ENCODE peak calls at places on chromosomes 16 and 17, in seven cellular contexts. G, N, Z, V, T, C and D are unnamed samples.

GRCh38 chr16:25403852-25404251 is 146.2 kb upstream of the ZKSCAN2 start:
- DNase-seq in G (no peak), N (no peak), Z (no peak), V (no peak), T (no peak), C (no peak), D (no peak)

GRCh38 chr17:17849147-17849820 is 12.5 kb upstream of the SREBF1 start:
- DNase-seq in G (no peak), N (peak), Z (peak), V (peak), T (no peak), C (peak), D (no peak)

GRCh38 chr17:74202879-74203432 is 522 bp upstream of the RPL38 start:
- DNase-seq in G (no peak), N (no peak), Z (no peak), V (no peak), T (no peak), C (no peak), D (no peak)

GRCh38 chr17:47945080-47945479 is 3.7 kb downstream of the PNPO start:
- DNase-seq in G (no peak), N (no peak), Z (no peak), V (no peak), T (no peak), C (no peak), D (no peak)

GRCh38 chr17:65402513-65403086 is 158.8 kb downstream of the AXIN2 start:
- DNase-seq in G (no peak), N (no peak), Z (no peak), V (no peak), T (no peak), C (no peak), D (no peak)

GRCh38 chr17:55089955-55090573 is 121.5 kb downstream of the STXBP4 start:
- DNase-seq in G (no peak), N (peak), Z (no peak), V (peak), T (no peak), C (no peak), D (no peak)

GRCh38 chr16:89615596-89616090 is 2.2 kb downstream of the DPEP1 start:
- DNase-seq in G (peak), N (peak), Z (no peak), V (no peak), T (peak), C (no peak), D (no peak)

GRCh38 chr16:24609740-24610420 is 70.5 kb downstream of the RBBP6 start:
- DNase-seq in G (peak), N (no peak), Z (no peak), V (no peak), T (peak), C (peak), D (no peak)

GRCh38 chr16:17590711-17591654 is 120.2 kb upstream of the XYLT1 start:
- DNase-seq in G (no peak), N (peak), Z (no peak), V (peak), T (no peak), C (no peak), D (no peak)

GRCh38 chr17:600576-601301 is 113.9 kb downstream of the VPS53 start:
- DNase-seq in G (no peak), N (no peak), Z (no peak), V (no peak), T (no peak), C (no peak), D (no peak)

GRCh38 chr17:64183815-64184397 is 54.0 kb upstream of the ERN1 start:
- DNase-seq in G (no peak), N (no peak), Z (peak), V (no peak), T (no peak), C (no peak), D (peak)

GRCh38 chr17:50199211-50199633 is 2.2 kb downstream of the COL1A1 start:
- DNase-seq in G (no peak), N (no peak), Z (no peak), V (no peak), T (no peak), C (no peak), D (no peak)

GRCh38 chr17:82086941-82087906 is 10.8 kb downstream of the FASN start:
- DNase-seq in G (no peak), N (no peak), Z (no peak), V (no peak), T (no peak), C (no peak), D (no peak)

GRCh38 chr17:32104158-32104557 is 38.1 kb upstream of the RHOT1 start:
- DNase-seq in G (no peak), N (no peak), Z (no peak), V (no peak), T (no peak), C (no peak), D (no peak)

GRCh38 chr17:4386406-4386805 is 19.9 kb upstream of the UBE2G1 start:
- DNase-seq in G (no peak), N (no peak), Z (no peak), V (no peak), T (no peak), C (no peak), D (no peak)

GRCh38 chr16:89410794-89411309 is 79.5 kb downstream of the ANKRD11 start:
- DNase-seq in G (no peak), N (no peak), Z (no peak), V (peak), T (no peak), C (no peak), D (no peak)

GRCh38 chr17:1398900-1399299 is 1.1 kb downstream of the YWHAE start:
- DNase-seq in G (no peak), N (peak), Z (no peak), V (peak), T (no peak), C (no peak), D (no peak)

GRCh38 chr17:77011173-77012011 is 129.4 kb upstream of the SEC14L1 start:
- DNase-seq in G (no peak), N (peak), Z (no peak), V (peak), T (peak), C (no peak), D (peak)

GRCh38 chr16:13062219-13062618 is 160.8 kb downstream of the SHISA9 start:
- DNase-seq in G (no peak), N (no peak), Z (no peak), V (no peak), T (no peak), C (no peak), D (no peak)

GRCh38 chr17:62681061-62681938 is 53.8 kb downstream of the MRC2 start:
- DNase-seq in G (no peak), N (no peak), Z (no peak), V (no peak), T (no peak), C (no peak), D (no peak)

GRCh38 chr16:48366165-48367093 is 18.8 kb downstream of the SIAH1 start:
- DNase-seq in G (no peak), N (peak), Z (peak), V (peak), T (peak), C (peak), D (no peak)

GRCh38 chr17:78541488-78542237 is 35.5 kb downstream of the DNAH17 start:
- DNase-seq in G (no peak), N (no peak), Z (peak), V (no peak), T (no peak), C (no peak), D (peak)

GRCh38 chr16:68406458-68407041 is 41.8 kb downstream of the SMPD3 start:
- DNase-seq in G (no peak), N (no peak), Z (peak), V (no peak), T (no peak), C (no peak), D (no peak)

GRCh38 chr17:78242024-78242742 is 10.8 kb downstream of the TMEM235 start:
- DNase-seq in G (no peak), N (no peak), Z (peak), V (no peak), T (no peak), C (no peak), D (no peak)

GRCh38 chr17:75824591-75825518 is 19.3 kb downstream of the UNC13D start:
- DNase-seq in G (no peak), N (no peak), Z (no peak), V (no peak), T (no peak), C (no peak), D (no peak)

GRCh38 chr17:76562734-76563148 is 22.9 kb downstream of the PRCD start:
- DNase-seq in G (no peak), N (no peak), Z (no peak), V (no peak), T (no peak), C (peak), D (peak)

GRCh38 chr17:29620779-29621500 is 1.8 kb downstream of the CORO6 start:
- DNase-seq in G (no peak), N (no peak), Z (no peak), V (no peak), T (no peak), C (no peak), D (no peak)